ENCODE peak calls at places on chromosomes 16 and 17, in eight cellular contexts. Y, V, Z, S, W, K, L and Q are unnamed samples.

GRCh38 chr16:69150146-69150865 is 17.9 kb downstream of the UTP4 start:
- DNase-seq in Y (no peak), V (peak; percentile 69), Z (peak; percentile 77), S (peak; percentile 87), W (peak; percentile 82), K (peak; percentile 86), L (peak; percentile 75), Q (peak; percentile 82)

GRCh38 chr16:66953462-66954096 is 7.5 kb upstream of the CES3 start:
- DNase-seq in Y (no peak), V (no peak), Z (no peak), S (no peak), W (no peak), K (no peak), L (no peak), Q (no peak)

GRCh38 chr16:54077412-54077821 is 209.2 kb downstream of the IRX3 start:
- DNase-seq in Y (no peak), V (no peak), Z (peak; percentile 38), S (peak; percentile 89), W (no peak), K (peak; percentile 34), L (peak; percentile 20), Q (no peak)

GRCh38 chr16:80971814-80972213 is 34.9 kb downstream of the CMC2 start:
- DNase-seq in Y (no peak), V (no peak), Z (no peak), S (no peak), W (peak; percentile 6), K (no peak), L (no peak), Q (no peak)

GRCh38 chr17:38456031-38456815 is 28.0 kb downstream of the ARHGAP23 start:
- DNase-seq in Y (no peak), V (no peak), Z (peak; percentile 18), S (no peak), W (no peak), K (no peak), L (no peak), Q (no peak)

GRCh38 chr17:46819906-46820351 is 1.4 kb upstream of the WNT3 start:
- DNase-seq in Y (no peak), V (no peak), Z (no peak), S (no peak), W (no peak), K (no peak), L (no peak), Q (no peak)

GRCh38 chr16:88439706-88440105 is 13.4 kb upstream of the ZFPM1 start:
- DNase-seq in Y (no peak), V (no peak), Z (no peak), S (no peak), W (no peak), K (no peak), L (no peak), Q (no peak)

GRCh38 chr17:44906010-44906646 is 6.9 kb upstream of the EFTUD2 start:
- DNase-seq in Y (no peak), V (no peak), Z (peak; percentile 74), S (peak; percentile 95), W (no peak), K (peak; percentile 93), L (peak; percentile 97), Q (peak; percentile 23)

GRCh38 chr17:40550608-40551007 is 14.7 kb downstream of the CCR7 start:
- DNase-seq in Y (no peak), V (no peak), Z (no peak), S (peak; percentile 98), W (no peak), K (peak; percentile 89), L (peak; percentile 98), Q (no peak)

GRCh38 chr17:64786337-64786736 is 124.2 kb upstream of the SMURF2 start:
- DNase-seq in Y (no peak), V (no peak), Z (no peak), S (no peak), W (no peak), K (no peak), L (no peak), Q (no peak)

GRCh38 chr17:61053469-61053868 is 346.2 kb upstream of the TBX2 start:
- DNase-seq in Y (no peak), V (no peak), Z (no peak), S (no peak), W (no peak), K (no peak), L (no peak), Q (no peak)

GRCh38 chr17:12463102-12463501 is 202.6 kb upstream of the MYOCD start:
- DNase-seq in Y (no peak), V (no peak), Z (no peak), S (peak; percentile 53), W (no peak), K (peak; percentile 3), L (peak; percentile 78), Q (no peak)

GRCh38 chr16:56493815-56494214 is 26.0 kb downstream of the BBS2 start:
- DNase-seq in Y (no peak), V (no peak), Z (no peak), S (no peak), W (no peak), K (no peak), L (no peak), Q (no peak)

GRCh38 chr16:1108299-1109252 is 12.5 kb upstream of the C1QTNF8 start:
- DNase-seq in Y (no peak), V (no peak), Z (no peak), S (no peak), W (no peak), K (no peak), L (peak; percentile 20), Q (no peak)

GRCh38 chr16:25174285-25174684 is 42.5 kb upstream of the AQP8 start:
- DNase-seq in Y (no peak), V (no peak), Z (no peak), S (no peak), W (no peak), K (no peak), L (no peak), Q (no peak)

GRCh38 chr16:89115216-89115949 is 21.7 kb downstream of the ACSF3 start:
- DNase-seq in Y (peak; percentile 76), V (peak; percentile 79), Z (no peak), S (peak; percentile 48), W (peak; percentile 84), K (peak; percentile 40), L (no peak), Q (peak; percentile 93)

GRCh38 chr17:57035971-57036481 is 49.0 kb upstream of the AKAP1 start:
- DNase-seq in Y (no peak), V (no peak), Z (no peak), S (no peak), W (no peak), K (no peak), L (no peak), Q (no peak)

GRCh38 chr17:49987681-49988441 is 7.2 kb downstream of the DLX3 start:
- DNase-seq in Y (no peak), V (no peak), Z (no peak), S (no peak), W (no peak), K (no peak), L (peak; percentile 36), Q (no peak)

GRCh38 chr17:82970818-82971610 is 108.4 kb upstream of the METRNL start:
- DNase-seq in Y (no peak), V (no peak), Z (no peak), S (no peak), W (no peak), K (no peak), L (no peak), Q (no peak)

GRCh38 chr17:60087882-60088669 is 9.4 kb upstream of the HEATR6 start:
- DNase-seq in Y (no peak), V (no peak), Z (peak; percentile 52), S (peak; percentile 82), W (no peak), K (peak; percentile 60), L (peak; percentile 67), Q (peak; percentile 20)

GRCh38 chr17:78338860-78339259 is 21.0 kb downstream of the SOCS3 start:
- DNase-seq in Y (no peak), V (no peak), Z (no peak), S (no peak), W (no peak), K (no peak), L (no peak), Q (no peak)

GRCh38 chr17:17156107-17156506 is 50.0 kb downstream of the PLD6 start:
- DNase-seq in Y (no peak), V (no peak), Z (no peak), S (peak; percentile 88), W (no peak), K (peak; percentile 41), L (peak; percentile 75), Q (no peak)

GRCh38 chr17:73430848-73431247 is 119.0 kb upstream of the CDC42EP4 start:
- DNase-seq in Y (no peak), V (no peak), Z (no peak), S (peak; percentile 37), W (peak; percentile 26), K (peak; percentile 39), L (no peak), Q (peak; percentile 79)

GRCh38 chr16:73082608-73083007 is 34.7 kb upstream of the ZFHX3 start:
- DNase-seq in Y (no peak), V (no peak), Z (no peak), S (peak; percentile 99), W (no peak), K (peak; percentile 98), L (peak; percentile 98), Q (no peak)

GRCh38 chr17:77356109-77356689 is 215.4 kb downstream of the SEC14L1 start:
- DNase-seq in Y (no peak), V (no peak), Z (no peak), S (peak; percentile 40), W (peak; percentile 17), K (no peak), L (no peak), Q (no peak)